ENCODE peak calls at places on chromosome 20, in four cellular contexts. K is prostate gland, D is HepG2, Z is breast epithelium. T is an unnamed sample.

GRCh38 chr20:259991-260390 is 2.5 kb downstream of the DEFB132 start:
- DNase-seq in K (no peak), D (no peak), Z (no peak), T (no peak)

GRCh38 chr20:43092689-43093088 is 97.0 kb downstream of the PTPRT start:
- DNase-seq in K (no peak), D (no peak), Z (no peak), T (no peak)

GRCh38 chr20:25251558-25251957 is 3.7 kb downstream of the PYGB start:
- DNase-seq in K (no peak), D (no peak), Z (no peak), T (no peak)

GRCh38 chr20:8670900-8671229 is 398.0 kb upstream of the PLCB4 start:
- DNase-seq in K (no peak), D (no peak), Z (no peak), T (no peak)

GRCh38 chr20:41174373-41174772 is 37.0 kb downstream of the PLCG1 start:
- DNase-seq in K (no peak), D (no peak), Z (no peak), T (no peak)

GRCh38 chr20:14865169-14865568 is 527.8 kb upstream of the FLRT3 start:
- DNase-seq in K (no peak), D (no peak), Z (no peak), T (no peak)

GRCh38 chr20:53581444-53582311 is 12.0 kb downstream of the ZNF217 start:
- DNase-seq in K (no peak), D (no peak), Z (no peak), T (peak; percentile 21)

GRCh38 chr20:4956200-4956810 is 45.0 kb downstream of the SLC23A2 start:
- DNase-seq in K (no peak), D (peak; percentile 76), Z (no peak), T (no peak)

GRCh38 chr20:59124326-59125029 is 39.1 kb upstream of the ZNF831 start:
- DNase-seq in K (no peak), D (no peak), Z (no peak), T (no peak)

GRCh38 chr20:24785141-24785924 is 163.7 kb upstream of the CST7 start:
- DNase-seq in K (no peak), D (no peak), Z (no peak), T (no peak)

GRCh38 chr20:4027590-4028265 is 12.4 kb upstream of the RNF24 start:
- DNase-seq in K (no peak), D (no peak), Z (no peak), T (no peak)

GRCh38 chr20:21571841-21572690 is 58.2 kb upstream of the NKX2-2 start:
- DNase-seq in K (no peak), D (peak; percentile 23), Z (no peak), T (peak; percentile 16)

GRCh38 chr20:40692240-40693011 is 3.4 kb upstream of the MAFB start:
- DNase-seq in K (no peak), D (no peak), Z (no peak), T (peak; percentile 53)

GRCh38 chr20:47354710-47355488 is 1.6 kb downstream of the ZMYND8 start:
- DNase-seq in K (no peak), D (peak; percentile 70), Z (no peak), T (no peak)

GRCh38 chr20:1215386-1216170 is 10.3 kb upstream of the RAD21L1 start:
- DNase-seq in K (no peak), D (no peak), Z (no peak), T (no peak)

GRCh38 chr20:11716239-11716944 is 201.3 kb upstream of the BTBD3 start:
- DNase-seq in K (no peak), D (peak; percentile 62), Z (no peak), T (no peak)

GRCh38 chr20:17843246-17844132 is 125.1 kb downstream of the SNX5 start:
- DNase-seq in K (no peak), D (no peak), Z (peak; percentile 76), T (peak; percentile 50)

GRCh38 chr20:63863798-63864544 is 1.1 kb upstream of the TPD52L2 start:
- DNase-seq in K (peak; percentile 68), D (peak; percentile 90), Z (peak; percentile 90), T (peak; percentile 95)

GRCh38 chr20:40883097-40883496 is 145.5 kb upstream of the TOP1 start:
- DNase-seq in K (no peak), D (no peak), Z (no peak), T (no peak)

GRCh38 chr20:46903256-46903655 is 8.6 kb downstream of the EYA2 start:
- DNase-seq in K (no peak), D (no peak), Z (no peak), T (no peak)

GRCh38 chr20:25220810-25221591 is 25.5 kb downstream of the ENTPD6 start:
- DNase-seq in K (peak; percentile 83), D (no peak), Z (no peak), T (peak; percentile 75)

GRCh38 chr20:41408986-41409385 is 42.4 kb upstream of the EMILIN3 start:
- DNase-seq in K (no peak), D (no peak), Z (no peak), T (no peak)

GRCh38 chr20:43699941-43700565 is 26.7 kb downstream of the GTSF1L start:
- DNase-seq in K (no peak), D (no peak), Z (no peak), T (no peak)

DNA sequence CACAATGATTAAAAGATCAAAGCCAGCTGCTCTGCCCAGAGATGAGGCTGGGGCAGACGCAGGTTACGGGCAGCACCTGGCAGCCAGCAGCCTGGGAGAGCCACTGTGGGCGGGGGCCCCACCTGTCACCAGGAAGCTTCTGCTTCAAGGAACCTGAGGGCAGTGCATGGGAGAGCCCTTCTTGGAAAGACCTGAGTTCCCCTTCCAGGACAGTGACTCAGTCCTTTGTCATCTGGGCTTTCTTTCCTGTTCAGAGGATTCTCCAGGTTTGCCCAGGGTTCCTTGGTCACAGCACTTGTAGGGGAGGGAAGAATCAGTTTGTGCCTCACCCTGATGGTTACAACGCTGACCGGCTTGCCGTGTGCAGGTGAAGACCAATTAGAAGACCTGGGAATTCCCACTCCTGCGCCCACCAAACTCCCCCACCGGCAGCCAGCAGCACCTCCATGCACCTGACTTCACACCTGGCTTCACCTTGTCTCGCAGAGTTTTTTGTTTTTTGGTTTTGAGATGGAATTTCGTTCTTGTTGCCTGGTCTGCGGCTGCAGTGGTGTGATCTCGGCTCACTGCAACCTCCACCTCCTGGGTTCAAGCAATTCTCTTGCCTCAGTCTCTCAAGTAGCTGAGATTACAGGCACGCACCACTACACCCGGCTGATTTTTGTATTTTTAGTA is 2.0 kb downstream of the ZBP1 start:
- DNase-seq in K (peak; percentile 40), D (no peak), Z (peak; percentile 57), T (no peak)
- H3K4me3 ChIP-seq in K (no peak overlapping the region), D (no peak overlapping the region), Z (no peak overlapping the region), T (no peak overlapping the region)

GRCh38 chr20:50814438-50815161 is 19.7 kb downstream of the BCAS4 start:
- DNase-seq in K (no peak), D (no peak), Z (no peak), T (no peak)

GRCh38 chr20:50819344-50819743 is 24.5 kb downstream of the BCAS4 start:
- DNase-seq in K (no peak), D (no peak), Z (no peak), T (no peak)

GRCh38 chr20:50820515-50821256 is 25.8 kb downstream of the BCAS4 start:
- DNase-seq in K (no peak), D (no peak), Z (no peak), T (no peak)

GRCh38 chr20:50815162-50815989 is 20.5 kb downstream of the BCAS4 start:
- DNase-seq in K (no peak), D (no peak), Z (no peak), T (no peak)

GRCh38 chr20:50817776-50818172 is 22.9 kb downstream of the BCAS4 start:
- DNase-seq in K (no peak), D (no peak), Z (no peak), T (no peak)
- TF ChIP-seq POLR2AphosphoS5 in K (no peak), D (no peak), Z (no peak), T (no peak)

GRCh38 chr20:38165966-38166706 is 1.1 kb upstream of the TGM2 start:
- DNase-seq in K (no peak), D (peak; percentile 55), Z (no peak), T (no peak)

GRCh38 chr20:38164624-38165088 is 414 bp downstream of the TGM2 start:
- DNase-seq in K (no peak), D (no peak), Z (no peak), T (no peak)

GRCh38 chr20:38164069-38164468 is 1.0 kb downstream of the TGM2 start:
- DNase-seq in K (no peak), D (no peak), Z (no peak), T (no peak)

GRCh38 chr20:38166707-38167233 is 1.7 kb upstream of the TGM2 start:
- DNase-seq in K (no peak), D (no peak), Z (no peak), T (no peak)

DNA sequence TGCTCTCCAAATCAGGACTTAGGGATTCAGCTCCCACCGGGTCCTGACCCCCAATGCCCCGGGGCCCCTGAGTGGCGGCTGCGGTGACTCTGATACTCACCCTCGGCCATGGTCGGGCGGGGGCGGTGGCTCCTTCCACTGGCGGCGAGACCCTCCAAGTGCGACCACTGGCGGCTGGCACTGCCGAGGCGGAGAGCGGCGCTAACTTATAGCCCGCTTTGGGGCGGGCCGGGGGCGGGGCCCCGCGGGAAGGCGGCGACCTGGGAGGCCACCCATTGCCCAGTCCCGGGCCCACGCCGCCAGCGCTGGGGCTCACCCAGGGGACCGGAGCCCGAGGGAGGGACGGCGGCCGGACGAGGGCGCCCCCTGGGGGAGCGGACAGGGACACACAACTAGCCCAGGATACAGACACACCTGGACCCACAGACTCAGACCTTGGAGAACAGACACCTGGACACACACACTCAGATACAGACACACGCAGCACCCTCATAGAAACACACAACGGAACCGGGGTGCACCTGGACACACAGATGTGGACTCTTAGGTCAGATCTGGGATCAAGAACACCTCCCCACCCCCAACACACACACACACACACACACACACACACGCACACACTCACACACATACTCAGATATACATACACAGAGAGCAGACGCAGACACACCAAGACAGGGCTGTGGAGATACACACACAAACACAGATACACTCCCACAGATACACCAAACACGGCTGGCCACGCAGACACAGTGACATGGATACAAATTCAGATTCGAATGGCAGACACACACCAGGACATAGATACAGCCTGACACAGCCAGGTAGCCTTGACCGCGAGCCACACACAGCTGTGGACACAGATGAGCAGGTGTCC is at the start of gene TGM2:
- DNase-seq in K (peak; percentile 72), D (peak; percentile 87), Z (no peak), T (peak; percentile 97)
- H3K4me3 ChIP-seq in K (peak within 1 kb of the TSS; percentile 43), D (peak within 1 kb of the TSS; percentile 65), Z (peak within 1 kb of the TSS; percentile 60), T (peak within 1 kb of the TSS; percentile 61)

DNA sequence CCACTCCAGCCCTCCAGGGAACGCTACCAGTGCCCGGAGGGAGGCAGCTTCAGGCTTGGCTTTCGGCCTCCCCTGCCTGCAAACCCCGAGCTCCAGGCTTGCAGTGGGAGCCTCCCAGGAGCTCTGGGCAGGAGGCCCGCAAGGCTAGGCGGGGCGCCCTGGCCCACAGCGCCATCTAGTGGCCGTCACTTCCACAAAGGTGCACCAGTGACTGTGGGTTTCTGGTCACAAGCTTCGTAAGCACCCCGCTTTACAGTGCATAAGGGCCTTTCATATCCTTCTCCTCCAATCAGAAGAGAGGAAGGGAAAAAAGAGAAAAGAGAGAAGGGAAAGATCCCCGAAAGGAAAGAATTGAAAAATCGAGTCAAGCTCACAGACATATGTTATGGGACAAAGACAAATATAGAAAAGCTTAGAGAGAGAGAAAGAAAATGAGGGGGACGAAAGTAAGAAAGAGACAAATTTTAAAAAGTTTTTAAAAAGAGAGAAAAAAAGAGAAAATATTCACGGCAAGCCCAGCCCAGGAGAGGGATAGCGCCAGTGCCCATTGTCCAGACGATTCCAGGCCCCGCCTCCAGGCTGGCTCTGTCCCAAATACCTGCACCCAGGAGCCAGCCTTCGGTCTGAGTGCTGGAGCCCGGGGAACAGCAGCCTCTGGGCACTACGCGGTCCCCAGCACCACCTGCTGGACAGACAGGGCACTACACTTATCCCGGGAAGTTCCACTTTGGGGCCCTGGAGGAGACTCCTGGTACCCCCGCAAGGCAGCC is 207.1 kb downstream of the PREX1 start:
- DNase-seq in K (peak; percentile 88), D (peak; percentile 86), Z (peak; percentile 89), T (peak; percentile 95)
- TF ChIP-seq POLR2AphosphoS5 in K (peak; percentile 48), D (no peak), Z (no peak), T (no peak)

T was measured in upper lobe of left lung.